ENCODE peak calls at places on chromosome 5, in four cellular contexts. Y is psoas muscle, W is adrenal gland, D is testis. G is an unnamed sample.
A peak's percentile ranks its signal among the peaks of the same experiment; 100 is the strongest.

GRCh38 chr5:131394128-131394527 is 130.3 kb downstream of the CDC42SE2 start:
- DNase-seq in Y (no peak), W (no peak), D (no peak), G (no peak)

GRCh38 chr5:40204157-40204556 is 475.6 kb upstream of the PTGER4 start:
- DNase-seq in Y (no peak), W (no peak), D (no peak), G (no peak)

GRCh38 chr5:52989025-52989780 is at the start of gene ITGA2:
- DNase-seq in Y (peak; percentile 57), W (peak; percentile 55), D (peak; percentile 46), G (peak; percentile 88)

GRCh38 chr5:158785397-158785796 is 314.3 kb downstream of the EBF1 start:
- DNase-seq in Y (no peak), W (no peak), D (no peak), G (no peak)

GRCh38 chr5:89005990-89006389 is 123.0 kb upstream of the MEF2C start:
- DNase-seq in Y (no peak), W (no peak), D (no peak), G (no peak)

GRCh38 chr5:53362521-53362941 is 117.9 kb upstream of the FST start:
- DNase-seq in Y (no peak), W (peak; percentile 30), D (no peak), G (no peak)

GRCh38 chr5:173954671-173955605 is 34.0 kb upstream of the C5orf47 start:
- DNase-seq in Y (no peak), W (no peak), D (no peak), G (no peak)

GRCh38 chr5:109907751-109908150 is 218.0 kb downstream of the MAN2A1 start:
- DNase-seq in Y (no peak), W (no peak), D (no peak), G (no peak)

GRCh38 chr5:134524219-134524825 is 1.1 kb upstream of the JADE2 start:
- DNase-seq in Y (peak; percentile 94), W (peak; percentile 90), D (peak; percentile 91), G (peak; percentile 91)

GRCh38 chr5:150946351-150946905 is 41.6 kb upstream of the ZNF300 start:
- DNase-seq in Y (peak; percentile 92), W (peak; percentile 75), D (peak; percentile 95), G (peak; percentile 65)

GRCh38 chr5:176769911-176770310 is 40.4 kb upstream of the UNC5A start:
- DNase-seq in Y (no peak), W (no peak), D (peak; percentile 10), G (peak; percentile 7)

GRCh38 chr5:104418056-104418455 is 855.5 kb upstream of the NUDT12 start:
- DNase-seq in Y (no peak), W (no peak), D (no peak), G (no peak)

DNA sequence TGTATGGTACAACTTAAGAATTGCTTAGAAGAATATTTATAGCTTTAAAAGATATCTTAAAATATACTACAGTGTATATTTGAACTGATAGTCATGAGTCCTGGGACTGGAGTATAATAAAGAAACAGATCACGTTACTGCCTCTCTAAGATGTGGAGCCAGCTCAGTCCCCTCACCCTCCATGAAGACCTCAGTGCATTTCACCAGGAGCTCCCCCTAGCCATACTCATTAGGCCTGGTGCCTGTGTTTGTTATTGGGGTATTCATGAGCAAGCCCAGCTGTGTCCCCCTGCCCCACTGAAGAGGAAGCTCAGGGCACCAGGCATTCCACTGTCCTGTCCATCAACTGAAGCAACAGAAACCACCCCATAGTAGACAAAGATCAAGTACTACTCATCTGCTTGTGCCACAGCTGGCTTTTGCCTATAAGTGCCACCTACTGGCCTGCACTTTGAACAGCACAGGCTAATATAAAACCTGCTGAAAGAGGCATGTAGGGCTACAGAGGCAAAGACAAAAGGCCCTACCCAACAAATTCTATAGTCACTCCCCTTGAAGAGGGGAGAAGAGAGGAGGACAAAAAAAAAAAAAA is 850.2 kb upstream of the NUDT12 start:
- DNase-seq in Y (no peak), W (no peak), D (no peak), G (no peak)
- TF ChIP-seq CTCF in Y (peak; percentile 25), W (no peak), D (no peak), G (no peak)

GRCh38 chr5:51378778-51379652 is 4.2 kb upstream of the ISL1 start:
- DNase-seq in Y (no peak), W (no peak), D (peak; percentile 56), G (no peak)
- H3K4me1 ChIP-seq in Y (peaks cover 3% of the 10 kb centered on the region), W (peaks cover 15% of the 10 kb centered on the region), D (peaks cover 14% of the 10 kb centered on the region), G (no peaks in the 10 kb centered on the region)

DNA sequence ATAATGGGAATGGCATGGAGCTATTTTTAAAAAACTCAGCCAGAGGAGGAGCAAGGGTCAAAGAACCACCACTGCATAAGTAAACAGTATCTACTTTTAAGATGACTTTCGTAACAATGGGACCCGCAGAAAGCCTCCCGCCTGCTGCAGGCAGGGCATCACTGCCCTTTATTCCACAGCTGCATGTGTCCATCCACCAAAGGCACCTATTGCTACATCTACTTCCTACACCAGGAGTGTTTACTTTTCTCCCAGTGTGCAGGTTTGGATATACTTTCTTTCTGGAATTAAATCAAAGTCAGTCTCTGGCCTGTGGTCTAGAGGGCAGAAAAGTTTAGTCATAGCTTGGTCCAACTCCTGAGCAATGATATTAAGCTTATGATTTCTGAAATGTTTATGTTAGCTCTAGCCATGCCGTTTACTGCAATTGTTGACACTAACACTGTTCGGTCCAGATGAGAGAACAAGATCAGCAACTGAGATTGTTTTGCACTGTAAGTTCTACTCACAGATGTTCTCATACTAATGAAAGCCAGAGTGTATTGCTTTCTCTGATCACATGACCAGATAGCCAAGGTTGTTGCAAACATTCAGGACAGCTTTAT is 391.5 kb downstream of the FGF10 start:
- DNase-seq in Y (no peak), W (no peak), D (no peak), G (no peak)
- TF ChIP-seq CTCF in Y (no peak), W (no peak), D (no peak), G (no peak)

GRCh38 chr5:180191716-180192115 is 17.3 kb downstream of the RASGEF1C start:
- DNase-seq in Y (no peak), W (no peak), D (no peak), G (no peak)
- H3K4me1 ChIP-seq in Y (no peaks in the 10 kb centered on the region), W (no peaks in the 10 kb centered on the region), D (peaks cover 5% of the 10 kb centered on the region), G (no peaks in the 10 kb centered on the region)

GRCh38 chr5:74934949-74935751 is 69.0 kb upstream of the FAM169A start:
- DNase-seq in Y (no peak), W (no peak), D (peak; percentile 28), G (peak; percentile 56)
- TF ChIP-seq CTCF in Y (peak; percentile 7), W (peak; percentile 32), D (no peak), G (no peak)

GRCh38 chr5:91296691-91297143 is 86.4 kb downstream of the ARRDC3 start:
- DNase-seq in Y (peak; percentile 96), W (no peak), D (no peak), G (no peak)
- H3K4me1 ChIP-seq in Y (peaks cover 19% of the 10 kb centered on the region), W (no peaks in the 10 kb centered on the region), D (no peaks in the 10 kb centered on the region), G (no peaks in the 10 kb centered on the region)

GRCh38 chr5:179588166-179588565 is 35.3 kb downstream of the HNRNPH1 start:
- DNase-seq in Y (no peak), W (no peak), D (no peak), G (no peak)

GRCh38 chr5:179585903-179586511 is 35.7 kb downstream of the RUFY1 start:
- DNase-seq in Y (no peak), W (no peak), D (no peak), G (no peak)
- TF ChIP-seq CTCF in Y (no peak), W (no peak), D (no peak), G (no peak)

GRCh38 chr5:149781612-149782011 is 51.5 kb downstream of the PPARGC1B start:
- DNase-seq in Y (no peak), W (no peak), D (no peak), G (no peak)
- H3K4me1 ChIP-seq in Y (peaks cover 53% of the 10 kb centered on the region), W (peaks cover 13% of the 10 kb centered on the region), D (no peaks in the 10 kb centered on the region), G (peaks cover 80% of the 10 kb centered on the region)

DNA sequence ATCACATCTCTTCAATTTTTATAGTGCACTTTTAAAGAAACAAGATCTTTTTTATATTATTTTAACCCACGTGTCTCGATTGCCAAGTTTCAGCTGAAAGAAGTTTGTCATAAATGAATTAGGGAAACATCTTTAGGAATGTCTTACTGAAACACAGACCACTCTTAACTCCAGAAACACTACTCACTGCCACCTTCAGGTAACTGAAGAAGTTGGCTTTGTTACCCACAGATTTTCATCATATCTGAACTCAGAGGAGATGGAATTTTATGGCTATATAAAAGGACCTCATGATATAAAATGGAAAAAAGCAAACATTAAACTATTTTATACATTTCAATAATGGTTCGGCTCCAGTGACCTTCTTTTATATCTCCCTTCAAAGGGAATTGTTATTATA is 158.0 kb downstream of the SEMA5A start:
- DNase-seq in Y (no peak), W (no peak), D (no peak), G (no peak)
- TF ChIP-seq CTCF in Y (no peak), W (no peak), D (no peak), G (no peak)

GRCh38 chr5:36638056-36638455 is 31.6 kb downstream of the SLC1A3 start:
- DNase-seq in Y (no peak), W (no peak), D (no peak), G (no peak)
- H3K4me1 ChIP-seq in Y (no peaks in the 10 kb centered on the region), W (no peaks in the 10 kb centered on the region), D (no peaks in the 10 kb centered on the region), G (no peaks in the 10 kb centered on the region)